ENCODE peak calls at places on chromosome 22, in five cellular contexts. One of them, this sample, is unnamed.

GRCh38 chr22:38203855-38204497 is 2.2 kb downstream of the MAFF start:
- DNase-seq in lower lobe of right lung: no peak
- DNase-seq in heart left ventricle: no peak
- DNase-seq in pancreas: no peak
- DNase-seq in dorsolateral prefrontal cortex: no peak
- DNase-seq in this sample: no peak

GRCh38 chr22:37768273-37768672 is 39.5 kb upstream of the GCAT start:
- DNase-seq in lower lobe of right lung: no peak
- DNase-seq in heart left ventricle: no peak
- DNase-seq in pancreas: no peak
- DNase-seq in dorsolateral prefrontal cortex: no peak
- DNase-seq in this sample: no peak

GRCh38 chr22:18971321-18971751 is 35.2 kb upstream of the PRODH start:
- DNase-seq in lower lobe of right lung: no peak
- DNase-seq in heart left ventricle: no peak
- DNase-seq in pancreas: peak
- DNase-seq in dorsolateral prefrontal cortex: no peak
- DNase-seq in this sample: peak

GRCh38 chr22:36369922-36370781 is 17.6 kb downstream of the MYH9 start:
- DNase-seq in lower lobe of right lung: peak
- DNase-seq in heart left ventricle: peak
- DNase-seq in pancreas: no peak
- DNase-seq in dorsolateral prefrontal cortex: no peak
- DNase-seq in this sample: no peak

GRCh38 chr22:48979482-48979881 is 848.2 kb downstream of the BRD1 start:
- DNase-seq in lower lobe of right lung: no peak
- DNase-seq in heart left ventricle: no peak
- DNase-seq in pancreas: no peak
- DNase-seq in dorsolateral prefrontal cortex: no peak
- DNase-seq in this sample: no peak

GRCh38 chr22:20653012-20653794 is 120.7 kb upstream of the SERPIND1 start:
- DNase-seq in lower lobe of right lung: no peak
- DNase-seq in heart left ventricle: no peak
- DNase-seq in pancreas: no peak
- DNase-seq in dorsolateral prefrontal cortex: no peak
- DNase-seq in this sample: peak

GRCh38 chr22:31230871-31231621 is 18.9 kb downstream of the LIMK2 start:
- DNase-seq in lower lobe of right lung: no peak
- DNase-seq in heart left ventricle: no peak
- DNase-seq in pancreas: no peak
- DNase-seq in dorsolateral prefrontal cortex: no peak
- DNase-seq in this sample: no peak

GRCh38 chr22:39746600-39747262 is 146.8 kb downstream of the ENTHD1 start:
- DNase-seq in lower lobe of right lung: no peak
- DNase-seq in heart left ventricle: no peak
- DNase-seq in pancreas: no peak
- DNase-seq in dorsolateral prefrontal cortex: no peak
- DNase-seq in this sample: no peak

GRCh38 chr22:36853407-36854099 is 7.3 kb upstream of the NCF4 start:
- DNase-seq in lower lobe of right lung: peak
- DNase-seq in heart left ventricle: peak
- DNase-seq in pancreas: no peak
- DNase-seq in dorsolateral prefrontal cortex: no peak
- DNase-seq in this sample: peak

GRCh38 chr22:19805821-19806212 is 45.2 kb downstream of the TBX1 start:
- DNase-seq in lower lobe of right lung: peak
- DNase-seq in heart left ventricle: no peak
- DNase-seq in pancreas: peak
- DNase-seq in dorsolateral prefrontal cortex: peak
- DNase-seq in this sample: peak

GRCh38 chr22:48665286-48666010 is 1162.2 kb downstream of the BRD1 start:
- DNase-seq in lower lobe of right lung: no peak
- DNase-seq in heart left ventricle: no peak
- DNase-seq in pancreas: no peak
- DNase-seq in dorsolateral prefrontal cortex: no peak
- DNase-seq in this sample: no peak

GRCh38 chr22:29744902-29745301 is 21.9 kb downstream of the ZMAT5 start:
- DNase-seq in lower lobe of right lung: no peak
- DNase-seq in heart left ventricle: no peak
- DNase-seq in pancreas: no peak
- DNase-seq in dorsolateral prefrontal cortex: no peak
- DNase-seq in this sample: no peak

GRCh38 chr22:38347181-38347943 is 30.1 kb upstream of the CSNK1E start:
- DNase-seq in lower lobe of right lung: no peak
- DNase-seq in heart left ventricle: no peak
- DNase-seq in pancreas: peak
- DNase-seq in dorsolateral prefrontal cortex: peak
- DNase-seq in this sample: peak

GRCh38 chr22:49426618-49427266 is 400.9 kb downstream of the BRD1 start:
- DNase-seq in lower lobe of right lung: no peak
- DNase-seq in heart left ventricle: no peak
- DNase-seq in pancreas: no peak
- DNase-seq in dorsolateral prefrontal cortex: no peak
- DNase-seq in this sample: no peak

GRCh38 chr22:38869663-38870062 is 2.4 kb downstream of the CBX6 start:
- DNase-seq in lower lobe of right lung: peak
- DNase-seq in heart left ventricle: no peak
- DNase-seq in pancreas: no peak
- DNase-seq in dorsolateral prefrontal cortex: no peak
- DNase-seq in this sample: no peak

GRCh38 chr22:40491990-40492631 is 121.7 kb downstream of the SGSM3 start:
- DNase-seq in lower lobe of right lung: no peak
- DNase-seq in heart left ventricle: no peak
- DNase-seq in pancreas: no peak
- DNase-seq in dorsolateral prefrontal cortex: no peak
- DNase-seq in this sample: no peak

GRCh38 chr22:50269573-50270301 is 443 bp downstream of the MAPK11 start:
- DNase-seq in lower lobe of right lung: no peak
- DNase-seq in heart left ventricle: no peak
- DNase-seq in pancreas: no peak
- DNase-seq in dorsolateral prefrontal cortex: no peak
- DNase-seq in this sample: no peak

GRCh38 chr22:48944756-48945620 is 882.7 kb downstream of the BRD1 start:
- DNase-seq in lower lobe of right lung: no peak
- DNase-seq in heart left ventricle: no peak
- DNase-seq in pancreas: no peak
- DNase-seq in dorsolateral prefrontal cortex: peak
- DNase-seq in this sample: no peak

GRCh38 chr22:47098554-47098953 is 336.1 kb downstream of the TBC1D22A start:
- DNase-seq in lower lobe of right lung: no peak
- DNase-seq in heart left ventricle: no peak
- DNase-seq in pancreas: no peak
- DNase-seq in dorsolateral prefrontal cortex: no peak
- DNase-seq in this sample: no peak

GRCh38 chr22:39592104-39593060 is 21.8 kb downstream of the CACNA1I start:
- DNase-seq in lower lobe of right lung: no peak
- DNase-seq in heart left ventricle: no peak
- DNase-seq in pancreas: no peak
- DNase-seq in dorsolateral prefrontal cortex: no peak
- DNase-seq in this sample: peak

GRCh38 chr22:48554893-48555552 is 1272.7 kb downstream of the BRD1 start:
- DNase-seq in lower lobe of right lung: no peak
- DNase-seq in heart left ventricle: no peak
- DNase-seq in pancreas: peak
- DNase-seq in dorsolateral prefrontal cortex: no peak
- DNase-seq in this sample: no peak

DNA sequence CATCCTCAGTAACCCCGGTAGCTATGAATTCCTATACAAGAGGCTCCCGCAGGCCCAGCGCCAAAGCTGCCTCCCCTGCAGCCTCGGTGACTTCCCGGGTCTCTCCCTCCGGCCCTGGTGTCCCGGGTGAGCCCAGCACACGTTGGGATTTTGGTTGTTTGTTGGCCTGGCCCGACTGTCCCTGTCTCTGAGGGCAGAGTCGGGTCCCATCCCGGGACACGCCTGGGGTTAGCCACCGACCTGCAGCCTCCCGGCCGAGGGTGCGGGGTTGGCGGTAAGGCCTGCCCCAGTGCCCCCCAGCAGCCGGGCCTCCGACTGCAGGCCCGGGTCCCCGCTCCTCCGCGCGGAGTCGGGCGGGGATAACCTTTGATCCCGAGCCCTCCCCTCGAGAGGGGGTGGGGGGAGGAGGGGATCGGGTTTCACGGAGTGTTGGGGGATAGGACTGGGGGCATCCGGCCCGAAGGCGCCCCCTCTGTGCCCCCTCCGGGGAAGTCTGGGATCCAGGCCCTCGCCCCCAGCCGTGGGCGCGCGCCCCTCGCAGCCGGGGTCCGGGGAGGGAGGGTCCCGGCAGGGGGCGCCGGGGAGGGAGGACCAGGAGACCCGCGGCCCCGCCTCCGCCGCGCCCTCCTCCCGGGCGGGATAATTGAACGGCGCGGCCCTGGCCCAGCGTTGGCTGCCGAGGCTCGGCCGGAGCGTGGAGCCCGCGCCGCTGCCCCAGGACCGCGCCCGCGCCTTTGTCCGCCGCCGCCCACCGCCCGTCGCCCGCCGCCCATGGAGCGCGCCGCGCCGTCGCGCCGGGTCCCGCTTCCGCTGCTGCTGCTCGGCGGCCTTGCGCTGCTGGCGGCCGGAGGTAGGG is at the start of gene FBLN1:
- DNase-seq in lower lobe of right lung: peak
- DNase-seq in heart left ventricle: peak
- DNase-seq in pancreas: no peak
- DNase-seq in dorsolateral prefrontal cortex: no peak
- DNase-seq in this sample: peak
- H3K4me3 ChIP-seq in lower lobe of right lung: peak
- H3K4me3 ChIP-seq in heart left ventricle: peak
- H3K4me3 ChIP-seq in pancreas: peak
- H3K4me3 ChIP-seq in dorsolateral prefrontal cortex: peak
- H3K4me3 ChIP-seq in this sample: peak

GRCh38 chr22:24521791-24522245 is 26.7 kb downstream of the UPB1 start:
- DNase-seq in lower lobe of right lung: peak
- DNase-seq in heart left ventricle: no peak
- DNase-seq in pancreas: peak
- DNase-seq in dorsolateral prefrontal cortex: no peak
- DNase-seq in this sample: peak
- TF ChIP-seq CTCF in lower lobe of right lung: peak
- TF ChIP-seq CTCF in heart left ventricle: peak
- TF ChIP-seq CTCF in pancreas: peak
- TF ChIP-seq CTCF in dorsolateral prefrontal cortex: no peak
- TF ChIP-seq CTCF in this sample: peak

GRCh38 chr22:25749420-25750169 is 7.6 kb downstream of the MYO18B start:
- DNase-seq in lower lobe of right lung: no peak
- DNase-seq in heart left ventricle: no peak
- DNase-seq in pancreas: no peak
- DNase-seq in dorsolateral prefrontal cortex: no peak
- DNase-seq in this sample: no peak
- H3K4me3 ChIP-seq in lower lobe of right lung: no peak
- H3K4me3 ChIP-seq in heart left ventricle: no peak
- H3K4me3 ChIP-seq in pancreas: no peak
- H3K4me3 ChIP-seq in dorsolateral prefrontal cortex: no peak
- H3K4me3 ChIP-seq in this sample: no peak

GRCh38 chr22:22110548-22111266 is 128.1 kb upstream of the TOP3B start:
- DNase-seq in lower lobe of right lung: no peak
- DNase-seq in heart left ventricle: peak
- DNase-seq in pancreas: peak
- DNase-seq in dorsolateral prefrontal cortex: no peak
- DNase-seq in this sample: peak
- TF ChIP-seq CTCF in lower lobe of right lung: peak
- TF ChIP-seq CTCF in heart left ventricle: peak
- TF ChIP-seq CTCF in pancreas: peak
- TF ChIP-seq CTCF in dorsolateral prefrontal cortex: peak
- TF ChIP-seq CTCF in this sample: peak

DNA sequence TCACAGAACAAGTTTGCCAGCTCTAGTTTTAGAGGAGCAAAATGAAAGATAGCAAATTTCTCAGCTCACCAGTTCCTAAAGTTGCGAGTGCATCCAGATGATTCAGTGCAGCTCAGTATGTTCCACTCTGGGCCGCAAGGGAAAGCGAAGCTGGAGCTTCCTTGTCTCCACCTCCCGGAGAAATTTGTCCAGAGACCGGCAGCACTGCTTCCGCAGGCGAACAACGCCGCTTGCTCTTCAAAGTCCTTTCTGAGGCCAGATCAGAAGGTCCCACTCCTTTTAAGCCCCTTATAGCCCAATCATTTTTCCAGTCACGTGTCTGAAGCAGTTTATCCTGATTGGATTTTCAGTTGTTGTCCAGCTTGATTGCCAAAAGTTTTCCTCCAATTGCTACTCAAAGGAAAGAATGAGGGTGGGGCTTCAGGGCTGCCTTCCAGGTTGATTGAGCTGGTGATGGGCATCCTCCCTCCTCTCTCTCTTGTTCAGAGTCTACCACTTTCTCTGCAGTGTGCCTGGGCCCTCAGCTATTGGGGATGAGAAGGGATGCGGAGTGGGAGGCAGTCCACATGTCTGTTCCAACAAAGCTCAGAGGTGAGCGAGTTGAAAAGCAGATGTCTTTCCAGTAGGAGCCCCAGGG is at the start of gene ZNF280A:
- DNase-seq in lower lobe of right lung: no peak
- DNase-seq in heart left ventricle: no peak
- DNase-seq in pancreas: no peak
- DNase-seq in dorsolateral prefrontal cortex: no peak
- DNase-seq in this sample: no peak
- H3K4me3 ChIP-seq in lower lobe of right lung: no peak
- H3K4me3 ChIP-seq in heart left ventricle: no peak
- H3K4me3 ChIP-seq in pancreas: no peak
- H3K4me3 ChIP-seq in dorsolateral prefrontal cortex: no peak
- H3K4me3 ChIP-seq in this sample: no peak

This sample was measured in kidney.